ENCODE peak calls at places on chromosomes 3 and 15, in four cellular contexts. One of them, this sample, is unnamed.
A peak's percentile ranks its signal among the peaks of the same experiment; 100 is the strongest.

GRCh38 chr3:152355744-152356665 is 87.3 kb downstream of the MBNL1 start:
- DNase-seq in adrenal gland: no peak
- DNase-seq in GM12891: no peak
- DNase-seq in stomach: no peak
- DNase-seq in this sample: no peak

GRCh38 chr15:68807249-68807648 is 13.4 kb downstream of the ANP32A start:
- DNase-seq in adrenal gland: peak; percentile 42
- DNase-seq in GM12891: no peak
- DNase-seq in stomach: no peak
- DNase-seq in this sample: no peak

GRCh38 chr3:133276594-133276993 is 123.3 kb upstream of the BFSP2 start:
- DNase-seq in adrenal gland: no peak
- DNase-seq in GM12891: no peak
- DNase-seq in stomach: no peak
- DNase-seq in this sample: no peak

GRCh38 chr3:15083190-15083700 is 15.7 kb downstream of the RBSN start:
- DNase-seq in adrenal gland: no peak
- DNase-seq in GM12891: no peak
- DNase-seq in stomach: no peak
- DNase-seq in this sample: no peak

GRCh38 chr15:57215371-57215770 is 160.9 kb upstream of the CGNL1 start:
- DNase-seq in adrenal gland: no peak
- DNase-seq in GM12891: no peak
- DNase-seq in stomach: no peak
- DNase-seq in this sample: no peak

GRCh38 chr3:28115316-28115715 is 126.1 kb upstream of the CMC1 start:
- DNase-seq in adrenal gland: no peak
- DNase-seq in GM12891: no peak
- DNase-seq in stomach: no peak
- DNase-seq in this sample: no peak

GRCh38 chr15:89365457-89366055 is 30.9 kb upstream of the POLG start:
- DNase-seq in adrenal gland: no peak
- DNase-seq in GM12891: no peak
- DNase-seq in stomach: no peak
- DNase-seq in this sample: no peak

GRCh38 chr3:194661946-194662345 is 10.0 kb downstream of the LSG1 start:
- DNase-seq in adrenal gland: no peak
- DNase-seq in GM12891: no peak
- DNase-seq in stomach: no peak
- DNase-seq in this sample: peak; percentile 30

GRCh38 chr3:189773056-189773455 is 141.9 kb downstream of the TP63 start:
- DNase-seq in adrenal gland: no peak
- DNase-seq in GM12891: no peak
- DNase-seq in stomach: no peak
- DNase-seq in this sample: no peak

GRCh38 chr3:9399746-9400145 is 2.3 kb downstream of the SETD5 start:
- DNase-seq in adrenal gland: peak; percentile 94
- DNase-seq in GM12891: no peak
- DNase-seq in stomach: peak; percentile 70
- DNase-seq in this sample: peak; percentile 72

GRCh38 chr15:58472821-58473581 is 41.2 kb downstream of the LIPC start:
- DNase-seq in adrenal gland: no peak
- DNase-seq in GM12891: no peak
- DNase-seq in stomach: no peak
- DNase-seq in this sample: no peak

GRCh38 chr3:69248394-69248793 is 126.0 kb upstream of the LMOD3 start:
- DNase-seq in adrenal gland: no peak
- DNase-seq in GM12891: no peak
- DNase-seq in stomach: no peak
- DNase-seq in this sample: no peak

GRCh38 chr3:23760871-23761373 is 44.8 kb upstream of the UBE2E1 start:
- DNase-seq in adrenal gland: no peak
- DNase-seq in GM12891: no peak
- DNase-seq in stomach: no peak
- DNase-seq in this sample: no peak

GRCh38 chr15:60679256-60679655 is 200.3 kb upstream of the ICE2 start:
- DNase-seq in adrenal gland: no peak
- DNase-seq in GM12891: no peak
- DNase-seq in stomach: no peak
- DNase-seq in this sample: no peak

GRCh38 chr3:100518983-100519382 is 26.6 kb downstream of the TMEM45A start:
- DNase-seq in adrenal gland: no peak
- DNase-seq in GM12891: no peak
- DNase-seq in stomach: no peak
- DNase-seq in this sample: no peak

GRCh38 chr3:149151843-149152242 is 22.4 kb downstream of the HPS3 start:
- DNase-seq in adrenal gland: no peak
- DNase-seq in GM12891: no peak
- DNase-seq in stomach: no peak
- DNase-seq in this sample: peak; percentile 37

GRCh38 chr3:135531996-135532395 is 433.5 kb upstream of the PPP2R3A start:
- DNase-seq in adrenal gland: no peak
- DNase-seq in GM12891: no peak
- DNase-seq in stomach: no peak
- DNase-seq in this sample: no peak

GRCh38 chr3:142151828-142152227 is 2.5 kb upstream of the TFDP2 start:
- DNase-seq in adrenal gland: no peak
- DNase-seq in GM12891: no peak
- DNase-seq in stomach: no peak
- DNase-seq in this sample: no peak

GRCh38 chr3:94654096-94654495 is 591.2 kb downstream of the NSUN3 start:
- DNase-seq in adrenal gland: no peak
- DNase-seq in GM12891: no peak
- DNase-seq in stomach: no peak
- DNase-seq in this sample: no peak

GRCh38 chr15:47674576-47675232 is 42.6 kb upstream of the SEMA6D start:
- DNase-seq in adrenal gland: no peak
- DNase-seq in GM12891: no peak
- DNase-seq in stomach: no peak
- DNase-seq in this sample: no peak

GRCh38 chr3:168024537-168024941 is 71.2 kb downstream of the GOLIM4 start:
- DNase-seq in adrenal gland: peak; percentile 63
- DNase-seq in GM12891: no peak
- DNase-seq in stomach: no peak
- DNase-seq in this sample: no peak

GRCh38 chr3:53199834-53200233 is 38.8 kb downstream of the PRKCD start:
- DNase-seq in adrenal gland: no peak
- DNase-seq in GM12891: no peak
- DNase-seq in stomach: no peak
- DNase-seq in this sample: no peak

GRCh38 chr15:39586387-39587171 is 5.7 kb downstream of the THBS1 start:
- DNase-seq in adrenal gland: no peak
- DNase-seq in GM12891: no peak
- DNase-seq in stomach: no peak
- DNase-seq in this sample: no peak

GRCh38 chr3:78647735-78648134 is 1120.1 kb downstream of the ROBO1 start:
- DNase-seq in adrenal gland: no peak
- DNase-seq in GM12891: no peak
- DNase-seq in stomach: no peak
- DNase-seq in this sample: no peak

GRCh38 chr3:48434591-48435222 is 4.8 kb upstream of the PLXNB1 start:
- DNase-seq in adrenal gland: no peak
- DNase-seq in GM12891: no peak
- DNase-seq in stomach: no peak
- DNase-seq in this sample: peak; percentile 26

GRCh38 chr3:48431224-48432029 is 1.5 kb upstream of the PLXNB1 start:
- DNase-seq in adrenal gland: no peak
- DNase-seq in GM12891: no peak
- DNase-seq in stomach: no peak
- DNase-seq in this sample: no peak

GRCh38 chr3:48432411-48433371 is 2.8 kb upstream of the PLXNB1 start:
- DNase-seq in adrenal gland: no peak
- DNase-seq in GM12891: no peak
- DNase-seq in stomach: no peak
- DNase-seq in this sample: no peak

GRCh38 chr3:48435223-48435595 is 4.7 kb downstream of the CCDC51 start:
- DNase-seq in adrenal gland: no peak
- DNase-seq in GM12891: no peak
- DNase-seq in stomach: no peak
- DNase-seq in this sample: no peak

GRCh38 chr3:48433472-48434118 is 3.7 kb upstream of the PLXNB1 start:
- DNase-seq in adrenal gland: no peak
- DNase-seq in GM12891: no peak
- DNase-seq in stomach: peak; percentile 32
- DNase-seq in this sample: no peak
- TF ChIP-seq POLR2A in adrenal gland: no peak
- TF ChIP-seq POLR2A in GM12891: no peak
- TF ChIP-seq POLR2A in stomach: no peak
- TF ChIP-seq POLR2A in this sample: no peak

DNA sequence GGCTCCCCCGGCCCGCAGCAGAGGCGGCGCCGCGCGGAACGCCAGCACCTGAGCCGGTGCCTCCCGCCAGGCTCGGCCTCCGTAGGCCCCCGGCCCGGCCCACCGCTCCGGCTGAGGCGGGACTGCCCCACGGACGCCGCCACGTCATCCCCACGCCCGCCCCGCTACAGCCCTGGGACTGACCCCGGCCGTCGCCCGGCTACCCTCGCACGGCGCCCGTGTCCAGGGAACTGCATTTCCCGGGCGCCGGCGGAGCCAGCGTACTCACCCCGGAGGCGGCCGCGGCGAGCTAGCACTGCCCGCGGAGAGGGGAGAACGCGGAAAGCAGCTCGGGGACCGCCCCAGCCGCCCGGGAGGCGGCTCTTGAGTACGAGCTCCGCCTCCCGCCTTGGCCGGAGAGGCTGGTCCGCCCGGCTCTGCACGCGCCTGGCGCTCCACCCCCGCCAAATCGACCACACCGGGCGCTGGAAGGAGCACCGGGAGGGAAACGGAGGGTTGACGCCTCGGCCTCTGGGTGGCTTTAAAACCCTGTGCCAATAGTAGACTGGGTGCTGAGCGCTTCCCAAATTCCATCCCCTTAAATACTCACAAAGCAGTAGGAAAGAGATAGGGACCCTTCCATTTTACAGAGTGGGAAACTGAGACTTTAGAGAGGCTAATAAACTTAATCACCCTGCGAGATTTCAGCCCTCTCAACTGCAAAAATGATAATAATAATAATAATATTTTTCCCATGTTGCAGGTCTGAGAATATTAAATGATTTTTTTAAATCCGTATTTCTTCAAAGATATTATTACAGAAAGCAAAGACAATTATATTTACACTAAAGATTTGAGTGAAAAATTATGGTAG is at the start of gene B4GALT4:
- DNase-seq in adrenal gland: peak; percentile 89
- DNase-seq in GM12891: peak; percentile 75
- DNase-seq in stomach: peak; percentile 92
- DNase-seq in this sample: peak; percentile 89
- TF ChIP-seq POLR2A in adrenal gland: peak; percentile 94
- TF ChIP-seq POLR2A in GM12891: peak; percentile 72
- TF ChIP-seq POLR2A in stomach: no peak
- TF ChIP-seq POLR2A in this sample: peak; percentile 63

DNA sequence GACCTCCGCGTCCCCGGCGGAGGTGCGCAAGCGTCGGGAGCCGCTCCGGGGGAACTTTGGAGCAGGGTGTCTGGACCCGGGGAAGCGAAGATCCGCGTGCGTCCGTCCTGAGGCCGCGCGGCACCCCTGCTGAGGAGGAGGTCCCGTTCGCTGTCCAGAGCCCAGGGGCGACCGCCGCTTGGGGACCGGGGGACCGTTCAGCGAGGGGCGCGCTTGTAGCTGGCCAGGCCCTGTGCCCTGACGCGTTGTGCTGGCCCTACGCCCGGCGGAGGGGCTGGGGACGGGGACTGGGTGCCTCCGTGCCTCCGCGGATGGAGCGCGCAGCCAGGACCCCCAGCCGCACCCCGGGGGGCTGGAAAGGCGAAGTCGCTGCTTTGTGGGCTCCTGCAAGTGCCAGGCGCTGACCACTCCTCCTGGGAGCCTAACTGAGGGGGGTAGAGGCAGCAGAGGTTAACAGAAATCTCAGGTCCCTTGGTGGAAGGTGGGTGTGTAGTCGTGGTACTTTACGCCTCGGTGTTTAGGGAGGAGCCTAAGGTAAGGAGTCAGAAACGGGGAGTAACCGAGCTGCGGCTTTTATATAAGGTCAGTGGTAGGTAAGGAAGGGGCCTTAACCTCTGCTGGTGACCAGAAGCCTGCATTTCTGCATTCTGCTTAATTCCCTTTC is at the start of gene PPARG:
- DNase-seq in adrenal gland: no peak
- DNase-seq in GM12891: peak; percentile 10
- DNase-seq in stomach: peak; percentile 59
- DNase-seq in this sample: no peak
- TF ChIP-seq POLR2A in adrenal gland: no peak
- TF ChIP-seq POLR2A in GM12891: no peak
- TF ChIP-seq POLR2A in stomach: no peak
- TF ChIP-seq POLR2A in this sample: no peak

DNA sequence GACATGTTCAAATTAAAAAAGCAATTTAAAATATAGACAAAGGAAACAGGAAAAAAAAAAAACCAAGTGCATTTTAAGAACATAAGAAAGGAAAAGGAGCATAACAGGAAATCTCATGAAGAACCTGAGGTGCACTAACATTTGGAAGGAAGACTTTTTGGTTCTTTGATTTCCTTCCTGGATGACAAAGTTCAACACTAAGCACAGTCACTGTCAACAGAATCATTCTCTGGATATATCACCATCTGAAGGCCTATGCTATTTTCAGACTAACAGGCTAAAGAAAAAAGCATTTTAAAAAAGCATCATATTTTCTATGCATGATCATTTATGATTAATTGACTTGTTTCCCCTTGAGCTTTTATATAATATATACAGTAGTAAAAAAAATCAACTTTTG is 349.6 kb downstream of the PLCL2 start:
- DNase-seq in adrenal gland: no peak
- DNase-seq in GM12891: no peak
- DNase-seq in stomach: no peak
- DNase-seq in this sample: no peak
- TF ChIP-seq POLR2A in adrenal gland: no peak
- TF ChIP-seq POLR2A in GM12891: no peak
- TF ChIP-seq POLR2A in stomach: no peak
- TF ChIP-seq POLR2A in this sample: no peak

DNA sequence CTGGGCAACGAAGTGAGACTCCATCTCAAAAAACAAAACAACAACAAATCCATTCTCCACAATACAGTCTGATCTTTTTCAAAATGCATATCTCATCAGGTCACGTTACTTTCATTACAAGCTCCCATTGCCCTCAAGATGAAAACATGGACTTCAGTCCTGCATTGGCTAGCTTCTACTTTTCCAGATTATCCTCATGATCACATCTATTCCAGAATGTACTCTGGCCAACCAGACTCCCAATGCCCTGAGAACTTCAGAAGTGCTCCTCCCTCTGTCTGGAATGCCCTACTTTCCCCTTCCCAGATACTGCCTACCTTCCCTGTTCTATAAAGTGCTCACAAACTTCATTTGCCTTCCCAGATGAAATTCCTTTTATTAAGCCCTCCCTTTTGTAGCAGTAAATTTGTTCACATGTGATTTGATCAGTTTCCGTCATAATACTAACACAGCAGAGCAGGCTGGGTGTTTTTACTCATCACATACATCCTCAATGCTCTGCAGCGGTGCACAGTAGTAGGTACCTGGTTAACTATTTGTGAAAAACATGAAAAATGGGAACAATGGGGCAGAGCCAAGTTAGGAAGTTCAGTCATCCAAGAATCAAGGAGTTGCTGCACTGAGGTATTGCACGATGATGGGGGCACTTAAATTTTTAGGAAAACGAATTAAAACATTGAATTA is 5.3 kb downstream of the RPL22L1 start:
- DNase-seq in adrenal gland: no peak
- DNase-seq in GM12891: no peak
- DNase-seq in stomach: no peak
- DNase-seq in this sample: no peak
- TF ChIP-seq POLR2A in adrenal gland: no peak
- TF ChIP-seq POLR2A in GM12891: peak; percentile 20
- TF ChIP-seq POLR2A in stomach: no peak
- TF ChIP-seq POLR2A in this sample: no peak

This sample was measured in erythroblast.